ENCODE peak calls at places on chromosomes 11 and 22, in ten cellular contexts. D is esophagus muscularis mucosa, S is transverse colon, X is lower lobe of right lung, K is mucosa of descending colon, H is heart left ventricle, M is neural crest cell, U is cardiac fibroblast, V is stomach, P is WERI-Rb-1. L is an unnamed sample.
A peak's percentile ranks its signal among the peaks of the same experiment; 100 is the strongest.

GRCh38 chr11:68044145-68044813 is 5.5 kb downstream of the TCIRG1 start:
- DNase-seq in D (no peak), S (no peak), X (peak; percentile 34), K (no peak), H (no peak), M (no peak), U (no peak), V (no peak), P (no peak), L (no peak)

GRCh38 chr22:29768052-29768680 is 997 bp downstream of the UQCR10 start:
- DNase-seq in D (no peak), S (no peak), X (no peak), K (peak; percentile 14), H (no peak), M (no peak), U (no peak), V (no peak), P (no peak), L (no peak)

GRCh38 chr11:126477526-126478275 is 122.2 kb downstream of the ST3GAL4 start:
- DNase-seq in D (no peak), S (no peak), X (no peak), K (no peak), H (no peak), M (no peak), U (no peak), V (no peak), P (no peak), L (no peak)

GRCh38 chr11:115198301-115198700 is 305.9 kb downstream of the CADM1 start:
- DNase-seq in D (no peak), S (no peak), X (no peak), K (no peak), H (no peak), M (no peak), U (no peak), V (no peak), P (no peak), L (no peak)

GRCh38 chr11:76265771-76266241 is 59.5 kb upstream of the WNT11 start:
- DNase-seq in D (no peak), S (no peak), X (no peak), K (no peak), H (no peak), M (no peak), U (peak; percentile 39), V (no peak), P (no peak), L (no peak)

GRCh38 chr11:119382101-119382500 is 611 bp upstream of the USP2 start:
- DNase-seq in D (no peak), S (no peak), X (no peak), K (no peak), H (no peak), M (no peak), U (no peak), V (no peak), P (no peak), L (no peak)

GRCh38 chr11:59616396-59616982 is 915 bp upstream of the OSBP start:
- DNase-seq in D (no peak), S (no peak), X (peak; percentile 98), K (no peak), H (no peak), M (no peak), U (no peak), V (no peak), P (no peak), L (peak; percentile 70)

GRCh38 chr11:114089748-114090147 is 30.2 kb downstream of the ZBTB16 start:
- DNase-seq in D (no peak), S (no peak), X (no peak), K (no peak), H (no peak), M (no peak), U (no peak), V (no peak), P (no peak), L (no peak)

GRCh38 chr22:49760280-49760629 is 67.4 kb downstream of the BRD1 start:
- DNase-seq in D (no peak), S (no peak), X (no peak), K (no peak), H (no peak), M (no peak), U (no peak), V (no peak), P (peak; percentile 73), L (no peak)

DNA sequence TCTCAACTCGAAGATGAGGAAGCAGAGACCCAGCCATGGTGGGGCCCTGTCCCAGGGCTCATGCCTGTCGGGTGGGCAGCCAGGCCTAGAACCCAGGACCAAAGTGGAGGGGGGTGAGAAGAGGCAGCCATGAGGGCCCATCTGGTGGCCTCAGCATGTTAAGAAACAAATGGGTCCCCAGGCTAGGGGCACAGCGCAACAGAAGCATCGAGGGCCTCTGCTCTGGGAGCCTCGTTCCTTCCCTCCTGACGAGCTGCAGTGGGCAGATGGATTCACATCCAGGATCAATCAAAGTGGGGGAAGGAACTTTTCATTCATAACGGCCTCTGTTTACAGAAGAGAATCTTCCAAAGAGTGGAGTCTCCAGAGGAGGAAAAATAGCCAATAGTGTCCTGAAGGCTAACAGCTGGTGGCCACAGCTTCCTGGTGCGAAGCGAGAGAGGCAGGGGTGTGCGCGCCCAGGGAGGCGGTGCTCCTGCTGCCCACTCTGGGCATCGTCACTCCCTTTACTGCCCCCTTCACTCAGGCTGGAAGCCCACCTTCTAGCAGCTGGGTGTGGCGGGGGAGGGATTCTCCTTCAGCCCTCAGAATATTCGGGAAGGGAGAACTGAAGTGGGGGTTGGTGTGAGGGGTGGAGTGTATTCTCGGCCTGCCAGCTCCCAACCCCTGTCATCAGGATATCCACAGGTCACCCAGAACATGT is 4.3 kb downstream of the CBX7 start:
- DNase-seq in D (no peak), S (no peak), X (no peak), K (no peak), H (no peak), M (no peak), U (no peak), V (no peak), P (no peak), L (no peak)
- TF ChIP-seq CTCF in D (no peak), S (no peak), X (no peak), K (no peak), H (no peak), M (no peak), U (no peak), V (no peak), P (no peak), L (no peak)

DNA sequence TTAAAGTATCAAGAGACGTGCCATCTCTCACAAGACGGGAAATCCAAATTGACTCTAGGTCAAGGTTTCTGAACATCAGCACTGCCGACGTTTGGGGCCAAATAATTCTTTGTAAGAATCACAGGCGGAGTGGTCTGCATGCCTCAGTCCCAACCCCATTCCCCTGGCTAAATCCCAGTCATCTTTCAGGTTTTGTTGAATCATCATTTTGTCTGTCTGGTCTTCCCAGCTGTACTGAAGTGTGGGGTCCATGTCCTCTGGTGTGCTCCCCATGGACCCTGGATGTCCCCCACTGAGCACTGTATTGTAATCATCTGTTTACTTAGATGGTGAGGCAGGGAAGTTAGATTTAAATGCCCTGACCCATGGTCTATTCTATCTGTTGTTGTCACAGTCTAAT is 103.6 kb upstream of the GALNT18 start:
- DNase-seq in D (no peak), S (no peak), X (no peak), K (no peak), H (no peak), M (no peak), U (no peak), V (no peak), P (no peak), L (no peak)
- TF ChIP-seq CTCF in D (no peak), S (no peak), X (no peak), K (no peak), H (no peak), M (no peak), U (no peak), V (no peak), P (no peak), L (no peak)

GRCh38 chr22:17788528-17789378 is 14.5 kb upstream of the BID start:
- DNase-seq in D (no peak), S (no peak), X (no peak), K (no peak), H (no peak), M (no peak), U (no peak), V (no peak), P (no peak), L (no peak)
- TF ChIP-seq CTCF in D (no peak), S (no peak), X (no peak), K (no peak), H (no peak), M (no peak), U (no peak), V (no peak), P (no peak), L (no peak)

GRCh38 chr11:130145328-130145812 is 14.2 kb upstream of the ST14 start:
- DNase-seq in D (no peak), S (peak; percentile 51), X (no peak), K (peak; percentile 66), H (no peak), M (no peak), U (no peak), V (no peak), P (no peak), L (no peak)

GRCh38 chr11:130144129-130144528 is 15.5 kb upstream of the ST14 start:
- DNase-seq in D (no peak), S (peak; percentile 67), X (no peak), K (peak; percentile 69), H (no peak), M (no peak), U (no peak), V (no peak), P (no peak), L (no peak)

GRCh38 chr11:130146797-130147196 is 12.8 kb upstream of the ST14 start:
- DNase-seq in D (no peak), S (peak; percentile 43), X (no peak), K (peak; percentile 71), H (peak; percentile 41), M (no peak), U (no peak), V (no peak), P (no peak), L (no peak)

GRCh38 chr11:130144721-130145327 is 14.8 kb upstream of the ST14 start:
- DNase-seq in D (no peak), S (no peak), X (no peak), K (no peak), H (no peak), M (no peak), U (no peak), V (no peak), P (peak; percentile 49), L (no peak)

GRCh38 chr11:130145975-130146776 is 13.4 kb upstream of the ST14 start:
- DNase-seq in D (no peak), S (peak; percentile 88), X (peak; percentile 84), K (peak; percentile 81), H (peak; percentile 31), M (no peak), U (no peak), V (peak; percentile 82), P (no peak), L (no peak)
- TF ChIP-seq CTCF in D (no peak), S (peak; percentile 30), X (peak; percentile 32), K (no peak), H (no peak), M (no peak), U (peak; percentile 49), V (no peak), P (peak; percentile 23), L (no peak)

L was measured in osteocyte.